ENCODE peak calls at places on chromosomes 5 and 9, in six cellular contexts. A is lower lobe of right lung, E is H9, H is IMR-90, T is cardiac muscle cell, W is upper lobe of right lung. L is an unnamed sample. For H3K4me1, the result is how much of the 10 kb centered on the place peaks cover.

GRCh38 chr5:137344723-137345322 is 154.3 kb downstream of the SPOCK1 start:
- DNase-seq in A (no peak), E (peak), H (peak), T (peak), W (no peak), L (no peak)

GRCh38 chr5:125394661-125395280 is 648.3 kb upstream of the ZNF608 start:
- DNase-seq in A (no peak), E (no peak), H (no peak), T (peak), W (no peak), L (no peak)

GRCh38 chr9:134065720-134066419 is 2.0 kb downstream of the BRD3 start:
- DNase-seq in A (peak), E (peak), H (peak), T (peak), W (peak), L (peak)

GRCh38 chr5:78132507-78132906 is 162.0 kb downstream of the AP3B1 start:
- DNase-seq in A (no peak), E (no peak), H (no peak), T (no peak), W (no peak), L (no peak)

GRCh38 chr5:80033513-80033912 is 1.6 kb upstream of the THBS4 start:
- DNase-seq in A (no peak), E (no peak), H (no peak), T (no peak), W (no peak), L (no peak)

GRCh38 chr5:171537463-171537862 is 118.0 kb downstream of the FGF18 start:
- DNase-seq in A (no peak), E (no peak), H (no peak), T (no peak), W (no peak), L (no peak)

GRCh38 chr9:93620881-93621820 is 44.8 kb downstream of the PHF2 start:
- DNase-seq in A (no peak), E (no peak), H (no peak), T (no peak), W (no peak), L (no peak)

GRCh38 chr5:88669314-88669713 is 213.7 kb downstream of the MEF2C start:
- DNase-seq in A (no peak), E (no peak), H (no peak), T (no peak), W (no peak), L (no peak)

GRCh38 chr9:102875687-102876086 is 119.4 kb upstream of the CYLC2 start:
- DNase-seq in A (no peak), E (no peak), H (no peak), T (no peak), W (no peak), L (no peak)

GRCh38 chr9:117957267-117957666 is 253.1 kb downstream of the TLR4 start:
- DNase-seq in A (peak), E (no peak), H (no peak), T (no peak), W (no peak), L (no peak)

GRCh38 chr5:135651156-135651555 is 72.4 kb upstream of the CXCL14 start:
- DNase-seq in A (no peak), E (no peak), H (peak), T (peak), W (no peak), L (no peak)

GRCh38 chr9:109251080-109251775 is 69.6 kb downstream of the EPB41L4B start:
- DNase-seq in A (peak), E (no peak), H (peak), T (peak), W (peak), L (peak)

GRCh38 chr5:171299228-171299627 is 9.8 kb upstream of the TLX3 start:
- DNase-seq in A (no peak), E (no peak), H (no peak), T (no peak), W (no peak), L (no peak)

GRCh38 chr9:10946676-10947410 is 334.0 kb upstream of the PTPRD start:
- DNase-seq in A (no peak), E (peak), H (no peak), T (no peak), W (no peak), L (no peak)

GRCh38 chr9:115649991-115650472 is 503.6 kb upstream of the PAPPA start:
- DNase-seq in A (no peak), E (no peak), H (peak), T (peak), W (peak), L (peak)

GRCh38 chr9:93693129-93693528 is 116.7 kb downstream of the PHF2 start:
- DNase-seq in A (no peak), E (no peak), H (no peak), T (no peak), W (no peak), L (no peak)

GRCh38 chr5:148416921-148417320 is 33.2 kb downstream of the FBXO38 start:
- DNase-seq in A (no peak), E (no peak), H (no peak), T (peak), W (no peak), L (no peak)

GRCh38 chr5:55701462-55702103 is 10.5 kb downstream of the SLC38A9 start:
- DNase-seq in A (no peak), E (no peak), H (no peak), T (no peak), W (no peak), L (no peak)

GRCh38 chr9:36991516-36992134 is 42.4 kb downstream of the PAX5 start:
- DNase-seq in A (no peak), E (peak), H (no peak), T (peak), W (peak), L (no peak)

GRCh38 chr5:66666778-66667177 is 70.6 kb downstream of the MAST4 start:
- DNase-seq in A (peak), E (no peak), H (no peak), T (no peak), W (peak), L (peak)

GRCh38 chr9:86859966-86860365 is 87.3 kb downstream of the GAS1 start:
- DNase-seq in A (no peak), E (no peak), H (no peak), T (no peak), W (no peak), L (no peak)

GRCh38 chr9:80698725-80699124 is 990.6 kb downstream of the TLE1 start:
- DNase-seq in A (no peak), E (no peak), H (peak), T (no peak), W (no peak), L (no peak)

GRCh38 chr5:112642885-112643284 is 94.8 kb upstream of the APC start:
- DNase-seq in A (no peak), E (no peak), H (no peak), T (peak), W (no peak), L (no peak)

GRCh38 chr9:1018121-1018520 is 32.0 kb upstream of the DMRT2 start:
- DNase-seq in A (no peak), E (peak), H (no peak), T (peak), W (no peak), L (no peak)

GRCh38 chr9:109401169-109401989 is 80.5 kb upstream of the EPB41L4B start:
- DNase-seq in A (peak), E (peak), H (peak), T (peak), W (no peak), L (no peak)

GRCh38 chr5:12003680-12004079 is 99.4 kb upstream of the CTNND2 start:
- DNase-seq in A (no peak), E (peak), H (no peak), T (no peak), W (no peak), L (no peak)

GRCh38 chr9:128285033-128285784 is 9.1 kb downstream of the SWI5 start:
- DNase-seq in A (no peak), E (no peak), H (no peak), T (no peak), W (no peak), L (no peak)

GRCh38 chr5:83972236-83972635 is 251.6 kb upstream of the HAPLN1 start:
- DNase-seq in A (no peak), E (no peak), H (peak), T (no peak), W (no peak), L (no peak)

GRCh38 chr9:13443380-13444271 is 164.1 kb upstream of the MPDZ start:
- DNase-seq in A (no peak), E (no peak), H (no peak), T (no peak), W (no peak), L (no peak)

GRCh38 chr5:173736374-173736773 is 119.9 kb upstream of the BOD1 start:
- DNase-seq in A (no peak), E (no peak), H (no peak), T (no peak), W (no peak), L (no peak)

GRCh38 chr5:173735171-173735570 is 118.7 kb upstream of the BOD1 start:
- DNase-seq in A (no peak), E (no peak), H (no peak), T (no peak), W (no peak), L (no peak)

GRCh38 chr5:173734716-173735115 is 118.3 kb upstream of the BOD1 start:
- DNase-seq in A (no peak), E (no peak), H (no peak), T (no peak), W (no peak), L (no peak)

GRCh38 chr5:173736923-173737412 is 120.5 kb upstream of the BOD1 start:
- DNase-seq in A (no peak), E (no peak), H (no peak), T (no peak), W (no peak), L (no peak)

DNA sequence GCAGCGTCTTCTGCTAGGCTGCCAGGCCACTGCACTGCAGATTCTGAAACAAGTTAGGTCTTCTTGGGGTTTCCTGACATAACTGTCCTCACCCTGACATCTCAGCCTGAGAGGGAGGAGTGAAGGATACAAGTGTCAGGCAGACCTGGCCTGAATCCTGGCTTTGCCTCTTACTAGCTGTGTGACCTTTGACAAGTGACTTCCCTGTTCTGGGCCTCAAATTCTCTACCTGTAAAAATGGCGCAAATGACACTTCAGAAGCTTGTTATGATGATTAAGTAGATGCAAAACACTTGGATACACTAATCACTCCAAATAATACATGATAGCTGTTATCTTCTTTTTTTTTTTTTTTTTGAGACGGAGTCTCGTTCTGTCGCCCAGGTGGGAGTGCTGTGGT is 119.2 kb upstream of the BOD1 start:
- DNase-seq in A (no peak), E (no peak), H (no peak), T (no peak), W (no peak), L (no peak)
- H3K4me1 ChIP-seq in A (under half), E (under half), H (under half), T (under half), W (under half), L (under half)

DNA sequence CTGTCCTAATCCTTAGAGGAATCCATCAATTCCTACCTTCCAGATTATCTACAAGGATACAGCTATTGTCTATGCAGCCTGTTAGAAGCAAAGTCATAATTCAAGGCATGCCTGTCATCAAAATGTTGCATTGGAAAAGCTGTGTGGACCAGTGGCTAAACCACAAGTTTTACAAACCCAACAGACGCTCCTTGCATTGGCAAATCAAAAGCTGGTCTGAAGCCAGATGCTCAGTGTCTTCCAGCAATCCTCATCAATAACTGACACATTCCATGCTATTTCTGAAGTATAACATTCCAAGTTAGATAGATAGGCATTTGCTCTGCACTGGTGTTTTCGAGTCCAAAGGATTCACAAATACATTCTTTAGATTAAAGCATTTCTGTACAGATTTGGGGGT is 213.6 kb downstream of the EBF1 start:
- DNase-seq in A (no peak), E (no peak), H (no peak), T (peak), W (no peak), L (no peak)
- H3K4me1 ChIP-seq in A (under half), E (under half), H (under half), T (under half), W (under half), L (under half)

DNA sequence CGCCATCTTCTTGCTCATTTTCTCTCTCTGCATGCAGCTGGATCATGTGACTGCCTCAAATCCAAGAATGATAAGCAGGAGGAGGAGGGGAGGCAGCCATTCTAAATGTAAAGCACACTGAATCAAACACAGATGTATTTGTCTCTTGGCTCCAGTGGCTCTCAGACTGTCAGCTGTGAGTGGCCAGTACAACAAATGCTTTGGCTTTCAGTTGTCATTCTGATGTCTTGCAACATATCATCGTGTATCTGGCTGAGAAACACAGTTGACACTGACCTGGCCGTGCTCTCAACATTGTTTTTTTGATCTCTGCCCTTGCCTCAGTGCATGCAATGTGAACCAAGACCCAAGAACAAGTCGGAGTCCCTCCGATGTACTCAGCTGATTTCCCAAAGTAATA is 233.1 kb downstream of the ADAMTSL1 start:
- DNase-seq in A (no peak), E (no peak), H (peak), T (peak), W (no peak), L (no peak)
- H3K4me1 ChIP-seq in A (under half), E (under half), H (under half), T (under half), W (under half), L (under half)

GRCh38 chr5:14721990-14722656 is 57.6 kb downstream of the OTULIN start:
- DNase-seq in A (no peak), E (no peak), H (peak), T (no peak), W (no peak), L (no peak)

GRCh38 chr5:14716755-14717752 is 52.5 kb downstream of the OTULIN start:
- DNase-seq in A (no peak), E (no peak), H (no peak), T (no peak), W (no peak), L (no peak)

GRCh38 chr5:14718778-14719177 is 54.3 kb downstream of the OTULIN start:
- DNase-seq in A (no peak), E (no peak), H (no peak), T (no peak), W (no peak), L (no peak)

GRCh38 chr5:14722923-14723322 is 58.4 kb downstream of the OTULIN start:
- DNase-seq in A (no peak), E (no peak), H (no peak), T (no peak), W (no peak), L (no peak)

DNA sequence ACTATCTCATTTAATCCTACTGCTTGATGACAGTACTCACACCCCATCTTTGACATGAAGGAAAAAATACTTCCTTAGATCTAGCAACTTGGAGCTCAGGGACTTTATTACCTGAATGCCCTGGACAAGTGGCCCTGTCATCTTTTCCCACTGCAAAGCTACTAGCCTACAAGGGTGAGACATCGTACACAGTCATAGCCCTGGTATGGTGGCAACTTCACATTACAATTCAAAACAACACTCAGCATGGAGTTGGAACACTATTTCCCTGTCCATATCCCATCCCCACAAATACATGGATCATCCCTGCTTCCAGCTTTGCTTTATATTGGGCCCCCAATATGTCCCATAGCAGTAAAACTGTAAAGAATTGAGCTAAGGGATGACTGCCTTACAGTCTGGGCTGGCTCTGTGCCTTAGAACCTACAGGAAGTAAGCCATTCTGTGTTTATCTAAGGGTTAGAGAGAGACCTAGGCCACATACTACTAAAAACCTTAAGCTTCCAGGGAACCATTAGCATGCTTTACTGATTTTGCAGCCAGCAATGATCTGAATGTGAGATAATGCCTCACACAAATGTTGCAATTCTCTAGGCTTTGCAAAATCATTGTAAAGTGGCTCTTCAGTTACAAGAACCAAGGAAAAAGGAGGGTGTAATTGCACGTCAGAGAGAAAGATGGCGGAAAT is 55.9 kb downstream of the OTULIN start:
- DNase-seq in A (no peak), E (no peak), H (peak), T (peak), W (no peak), L (no peak)
- H3K4me1 ChIP-seq in A (under half), E (under half), H (under half), T (under half), W (under half), L (under half)

GRCh38 chr5:140182075-140182709 is 7.2 kb downstream of the CYSTM1 start:
- DNase-seq in A (no peak), E (no peak), H (no peak), T (peak), W (no peak), L (no peak)
- H3K4me1 ChIP-seq in A (half or more), E (under half), H (under half), T (under half), W (half or more), L (under half)